ENCODE peak calls at places on chromosomes 16 and 17, in five cellular contexts. One of them, this sample, is unnamed.

GRCh38 chr17:78144146-78144719 is 2.0 kb upstream of the C17orf99 start:
- DNase-seq in heart left ventricle: peak; percentile 88
- DNase-seq in uterus: peak; percentile 84
- DNase-seq in A549: no peak
- DNase-seq in prostate gland: no peak
- DNase-seq in this sample: peak; percentile 91

GRCh38 chr17:4020096-4020495 is 55.9 kb upstream of the ATP2A3 start:
- DNase-seq in heart left ventricle: no peak
- DNase-seq in uterus: no peak
- DNase-seq in A549: no peak
- DNase-seq in prostate gland: no peak
- DNase-seq in this sample: no peak

GRCh38 chr16:11967195-11967911 is 2.3 kb downstream of the TNFRSF17 start:
- DNase-seq in heart left ventricle: no peak
- DNase-seq in uterus: no peak
- DNase-seq in A549: no peak
- DNase-seq in prostate gland: no peak
- DNase-seq in this sample: no peak

GRCh38 chr17:46984892-46985291 is 5.8 kb upstream of the RPRML start:
- DNase-seq in heart left ventricle: no peak
- DNase-seq in uterus: no peak
- DNase-seq in A549: no peak
- DNase-seq in prostate gland: no peak
- DNase-seq in this sample: no peak

GRCh38 chr17:2183346-2183745 is 120.2 kb downstream of the SMG6 start:
- DNase-seq in heart left ventricle: no peak
- DNase-seq in uterus: no peak
- DNase-seq in A549: no peak
- DNase-seq in prostate gland: no peak
- DNase-seq in this sample: no peak

GRCh38 chr16:1705688-1706385 is at the start of gene MAPK8IP3:
- DNase-seq in heart left ventricle: peak; percentile 89
- DNase-seq in uterus: peak; percentile 95
- DNase-seq in A549: peak; percentile 91
- DNase-seq in prostate gland: peak; percentile 87
- DNase-seq in this sample: peak; percentile 95

GRCh38 chr16:84617068-84617630 is 729 bp downstream of the COTL1 start:
- DNase-seq in heart left ventricle: no peak
- DNase-seq in uterus: peak; percentile 40
- DNase-seq in A549: no peak
- DNase-seq in prostate gland: no peak
- DNase-seq in this sample: peak; percentile 77

GRCh38 chr17:57921342-57921741 is 33.9 kb downstream of the CUEDC1 start:
- DNase-seq in heart left ventricle: no peak
- DNase-seq in uterus: peak; percentile 55
- DNase-seq in A549: no peak
- DNase-seq in prostate gland: no peak
- DNase-seq in this sample: peak; percentile 86

GRCh38 chr16:83742076-83742475 is 65.7 kb upstream of the HSBP1 start:
- DNase-seq in heart left ventricle: no peak
- DNase-seq in uterus: no peak
- DNase-seq in A549: no peak
- DNase-seq in prostate gland: no peak
- DNase-seq in this sample: no peak

GRCh38 chr17:1498869-1499268 is 6.4 kb upstream of the MYO1C start:
- DNase-seq in heart left ventricle: no peak
- DNase-seq in uterus: no peak
- DNase-seq in A549: no peak
- DNase-seq in prostate gland: no peak
- DNase-seq in this sample: no peak

GRCh38 chr17:51585514-51586104 is 325.3 kb downstream of the UTP18 start:
- DNase-seq in heart left ventricle: no peak
- DNase-seq in uterus: no peak
- DNase-seq in A549: peak; percentile 7
- DNase-seq in prostate gland: peak; percentile 5
- DNase-seq in this sample: no peak

GRCh38 chr16:10552998-10553491 is 27.4 kb downstream of the EMP2 start:
- DNase-seq in heart left ventricle: peak; percentile 72
- DNase-seq in uterus: no peak
- DNase-seq in A549: peak; percentile 60
- DNase-seq in prostate gland: no peak
- DNase-seq in this sample: no peak

GRCh38 chr16:85564277-85565051 is 48.7 kb upstream of the GSE1 start:
- DNase-seq in heart left ventricle: no peak
- DNase-seq in uterus: no peak
- DNase-seq in A549: no peak
- DNase-seq in prostate gland: no peak
- DNase-seq in this sample: no peak

GRCh38 chr16:2869502-2870064 is 11.6 kb upstream of the PRSS22 start:
- DNase-seq in heart left ventricle: no peak
- DNase-seq in uterus: no peak
- DNase-seq in A549: no peak
- DNase-seq in prostate gland: no peak
- DNase-seq in this sample: no peak

GRCh38 chr17:40311575-40311974 is 2.6 kb downstream of the RARA start:
- DNase-seq in heart left ventricle: peak; percentile 72
- DNase-seq in uterus: peak; percentile 63
- DNase-seq in A549: no peak
- DNase-seq in prostate gland: no peak
- DNase-seq in this sample: peak; percentile 87

GRCh38 chr17:16314859-16315258 is 38.4 kb downstream of the CENPV start:
- DNase-seq in heart left ventricle: no peak
- DNase-seq in uterus: no peak
- DNase-seq in A549: no peak
- DNase-seq in prostate gland: no peak
- DNase-seq in this sample: no peak

GRCh38 chr17:40190197-40191021 is 13.1 kb downstream of the RAPGEFL1 start:
- DNase-seq in heart left ventricle: no peak
- DNase-seq in uterus: no peak
- DNase-seq in A549: peak; percentile 87
- DNase-seq in prostate gland: no peak
- DNase-seq in this sample: no peak

GRCh38 chr16:57966133-57966805 is 4.7 kb downstream of the CNGB1 start:
- DNase-seq in heart left ventricle: no peak
- DNase-seq in uterus: no peak
- DNase-seq in A549: no peak
- DNase-seq in prostate gland: no peak
- DNase-seq in this sample: no peak

GRCh38 chr17:67076290-67076689 is 31.9 kb downstream of the CACNG1 start:
- DNase-seq in heart left ventricle: no peak
- DNase-seq in uterus: no peak
- DNase-seq in A549: no peak
- DNase-seq in prostate gland: no peak
- DNase-seq in this sample: no peak

GRCh38 chr16:46853713-46854443 is 22.9 kb upstream of the C16orf87 start:
- DNase-seq in heart left ventricle: peak; percentile 76
- DNase-seq in uterus: peak; percentile 70
- DNase-seq in A549: peak; percentile 75
- DNase-seq in prostate gland: peak; percentile 80
- DNase-seq in this sample: peak; percentile 83

GRCh38 chr17:65170839-65171238 is 33.7 kb downstream of the RGS9 start:
- DNase-seq in heart left ventricle: peak; percentile 59
- DNase-seq in uterus: no peak
- DNase-seq in A549: no peak
- DNase-seq in prostate gland: peak; percentile 40
- DNase-seq in this sample: no peak

GRCh38 chr16:20515580-20516179 is 60.5 kb downstream of the ACSM2B start:
- DNase-seq in heart left ventricle: no peak
- DNase-seq in uterus: no peak
- DNase-seq in A549: no peak
- DNase-seq in prostate gland: no peak
- DNase-seq in this sample: no peak

GRCh38 chr17:41796066-41796895 is 9.8 kb upstream of the JUP start:
- DNase-seq in heart left ventricle: no peak
- DNase-seq in uterus: no peak
- DNase-seq in A549: no peak
- DNase-seq in prostate gland: no peak
- DNase-seq in this sample: no peak

GRCh38 chr17:41794603-41794975 is 8.1 kb upstream of the JUP start:
- DNase-seq in heart left ventricle: no peak
- DNase-seq in uterus: no peak
- DNase-seq in A549: no peak
- DNase-seq in prostate gland: no peak
- DNase-seq in this sample: no peak

GRCh38 chr17:41793749-41794602 is 7.5 kb upstream of the JUP start:
- DNase-seq in heart left ventricle: no peak
- DNase-seq in uterus: peak; percentile 64
- DNase-seq in A549: no peak
- DNase-seq in prostate gland: no peak
- DNase-seq in this sample: no peak

GRCh38 chr17:41797377-41797776 is 10.9 kb upstream of the JUP start:
- DNase-seq in heart left ventricle: no peak
- DNase-seq in uterus: no peak
- DNase-seq in A549: no peak
- DNase-seq in prostate gland: no peak
- DNase-seq in this sample: no peak

GRCh38 chr17:41792835-41793748 is 6.6 kb upstream of the JUP start:
- DNase-seq in heart left ventricle: peak; percentile 84
- DNase-seq in uterus: peak; percentile 63
- DNase-seq in A549: peak; percentile 68
- DNase-seq in prostate gland: peak; percentile 61
- DNase-seq in this sample: no peak
- TF ChIP-seq POLR2A in heart left ventricle: no peak
- TF ChIP-seq POLR2A in uterus: no peak
- TF ChIP-seq POLR2A in A549: peak; percentile 33
- TF ChIP-seq POLR2A in prostate gland: peak; percentile 76
- TF ChIP-seq POLR2A in this sample: no peak

DNA sequence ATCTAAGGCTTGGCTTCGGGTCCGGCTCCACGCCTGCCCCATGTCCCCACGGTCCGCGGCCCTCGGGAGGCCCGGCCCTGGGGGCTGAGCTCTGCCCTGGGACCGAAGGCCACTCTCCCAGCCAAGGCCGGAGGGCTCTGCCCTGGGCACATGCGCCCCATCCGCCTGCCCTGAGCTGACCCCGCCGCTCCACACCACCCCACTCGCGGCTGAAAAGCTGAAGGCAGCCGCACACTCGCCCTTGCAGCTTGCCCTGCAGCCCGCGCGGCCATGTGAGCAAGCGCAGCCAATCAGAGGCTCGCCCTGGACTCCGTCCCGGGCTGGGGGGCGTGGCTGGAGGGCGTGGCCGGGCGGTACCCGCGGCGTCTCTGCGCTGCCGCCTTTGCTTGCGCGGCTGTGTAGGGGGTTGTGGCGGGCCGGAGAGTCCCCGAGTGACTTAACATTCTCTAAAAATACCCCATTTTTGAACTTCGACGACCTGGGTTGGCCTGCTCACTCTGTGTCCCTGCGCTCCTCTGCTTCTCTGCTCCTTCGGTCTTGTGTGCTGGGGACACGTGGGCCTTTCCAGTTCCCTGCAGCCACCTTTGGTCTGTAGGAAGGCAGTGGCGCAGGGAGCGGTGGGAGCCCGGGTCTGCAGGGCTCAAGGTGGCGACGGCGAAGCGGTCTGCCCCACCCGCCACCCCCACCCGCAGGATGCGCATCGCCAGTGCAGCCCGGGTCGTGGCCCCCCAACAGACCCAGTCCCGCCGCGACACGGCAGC is 8.8 kb upstream of the MAP2K3 start:
- DNase-seq in heart left ventricle: peak; percentile 95
- DNase-seq in uterus: peak; percentile 93
- DNase-seq in A549: peak; percentile 98
- DNase-seq in prostate gland: peak; percentile 92
- DNase-seq in this sample: peak; percentile 95
- TF ChIP-seq POLR2A in heart left ventricle: no peak
- TF ChIP-seq POLR2A in uterus: no peak
- TF ChIP-seq POLR2A in A549: peak; percentile 90
- TF ChIP-seq POLR2A in prostate gland: peak; percentile 67
- TF ChIP-seq POLR2A in this sample: peak; percentile 50

DNA sequence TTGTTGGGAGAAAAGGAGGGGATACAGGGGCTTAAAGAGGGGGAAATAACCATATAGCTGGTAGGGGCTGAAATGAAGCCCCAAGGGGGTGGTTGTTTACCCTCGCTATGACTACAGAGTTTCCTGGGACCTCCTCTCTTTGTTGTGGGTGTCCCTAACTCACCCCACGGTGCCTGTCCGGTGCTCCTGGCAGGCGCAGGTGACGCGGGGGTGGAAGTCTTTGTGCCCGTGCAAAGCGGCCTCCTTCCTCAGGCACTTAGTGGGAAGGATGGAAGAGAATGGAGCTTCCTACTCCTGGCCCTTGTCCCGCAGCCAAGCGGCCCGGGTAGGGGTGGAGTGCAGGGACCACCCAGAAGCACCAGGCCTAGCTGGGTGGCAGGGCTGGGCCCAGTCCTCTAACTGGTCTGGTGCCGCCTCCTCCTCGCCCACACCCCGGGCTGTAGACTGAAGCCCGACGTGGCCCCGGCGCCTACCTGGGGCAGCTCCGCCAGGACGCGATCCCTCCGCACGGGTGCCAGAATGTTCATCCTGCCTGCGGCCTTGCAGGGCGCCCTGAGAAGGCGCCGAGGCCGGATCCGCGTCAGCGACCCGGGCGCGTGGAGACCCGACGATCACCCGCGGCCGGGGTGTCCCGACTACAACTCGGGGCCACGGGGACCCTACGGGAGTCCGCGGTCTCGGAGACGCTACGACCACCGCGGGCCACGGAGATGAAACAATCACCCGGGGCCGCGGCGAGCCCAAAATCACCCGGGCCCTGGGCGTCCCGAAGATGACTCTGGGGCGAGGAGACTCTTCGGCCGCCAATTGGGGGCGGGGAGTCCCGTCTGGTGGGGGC is 709 bp downstream of the RAB34 start:
- DNase-seq in heart left ventricle: peak; percentile 43
- DNase-seq in uterus: peak; percentile 58
- DNase-seq in A549: no peak
- DNase-seq in prostate gland: no peak
- DNase-seq in this sample: peak; percentile 82
- TF ChIP-seq POLR2A in heart left ventricle: no peak
- TF ChIP-seq POLR2A in uterus: no peak
- TF ChIP-seq POLR2A in A549: no peak
- TF ChIP-seq POLR2A in prostate gland: no peak
- TF ChIP-seq POLR2A in this sample: no peak

GRCh38 chr16:75262104-75262799 is 10.8 kb upstream of the BCAR1 start:
- DNase-seq in heart left ventricle: peak; percentile 45
- DNase-seq in uterus: peak; percentile 63
- DNase-seq in A549: no peak
- DNase-seq in prostate gland: no peak
- DNase-seq in this sample: peak; percentile 71

GRCh38 chr16:75263963-75264445 is 12.6 kb upstream of the BCAR1 start:
- DNase-seq in heart left ventricle: peak; percentile 79
- DNase-seq in uterus: no peak
- DNase-seq in A549: no peak
- DNase-seq in prostate gland: no peak
- DNase-seq in this sample: peak; percentile 75

GRCh38 chr16:75263291-75263962 is 12.0 kb upstream of the BCAR1 start:
- DNase-seq in heart left ventricle: peak; percentile 37
- DNase-seq in uterus: no peak
- DNase-seq in A549: no peak
- DNase-seq in prostate gland: no peak
- DNase-seq in this sample: peak; percentile 67

GRCh38 chr16:75261590-75262078 is 10.2 kb upstream of the BCAR1 start:
- DNase-seq in heart left ventricle: no peak
- DNase-seq in uterus: no peak
- DNase-seq in A549: no peak
- DNase-seq in prostate gland: no peak
- DNase-seq in this sample: no peak

DNA sequence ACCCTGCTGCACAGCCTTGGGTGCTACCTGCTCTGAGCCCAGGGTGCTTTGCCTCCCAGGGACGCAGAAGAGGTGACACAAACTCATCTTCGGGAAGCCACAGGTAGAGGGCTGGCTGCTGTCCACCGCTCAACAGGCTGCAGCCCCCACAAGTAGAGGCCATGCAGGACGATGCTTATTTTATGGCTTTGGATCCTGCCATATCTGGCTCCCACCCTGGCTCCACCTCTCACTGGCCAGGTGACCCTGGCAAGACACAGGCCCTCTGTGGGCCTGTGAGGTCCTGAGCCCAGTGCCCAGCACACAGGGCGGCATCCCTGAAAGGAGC is 11.3 kb upstream of the BCAR1 start:
- DNase-seq in heart left ventricle: no peak
- DNase-seq in uterus: no peak
- DNase-seq in A549: no peak
- DNase-seq in prostate gland: no peak
- DNase-seq in this sample: no peak
- TF ChIP-seq POLR2A in heart left ventricle: no peak
- TF ChIP-seq POLR2A in uterus: no peak
- TF ChIP-seq POLR2A in A549: no peak
- TF ChIP-seq POLR2A in prostate gland: no peak
- TF ChIP-seq POLR2A in this sample: no peak

This sample was measured in sigmoid colon.